ENCODE peak calls at places on chromosomes 1 and 21, in four cellular contexts. U, C, H and I are unnamed samples.

GRCh38 chr1:47779613-47780012 is 217.6 kb downstream of the TRABD2B start:
- DNase-seq in H (no peak), C (no peak), U (no peak), I (no peak)

GRCh38 chr1:44827197-44828002 is 15.7 kb downstream of the PTCH2 start:
- DNase-seq in H (peak; percentile 53), U (no peak), C (no peak), I (no peak)

GRCh38 chr1:8671313-8671917 is 146.0 kb downstream of the RERE start:
- DNase-seq in H (no peak), U (no peak), C (peak; percentile 32), I (no peak)

GRCh38 chr1:27397106-27397505 is 4.7 kb downstream of the GPR3 start:
- DNase-seq in C (no peak), U (no peak), H (no peak), I (no peak)

GRCh38 chr21:17829472-17829871 is 10.3 kb upstream of the C21orf91 start:
- DNase-seq in C (no peak), H (no peak), U (no peak), I (no peak)

GRCh38 chr1:17663646-17664045 is 91.5 kb upstream of the ACTL8 start:
- DNase-seq in U (no peak), H (no peak), C (no peak), I (no peak)

GRCh38 chr21:26684866-26685265 is 111.8 kb upstream of the CYYR1 start:
- DNase-seq in H (no peak), U (no peak), C (no peak), I (no peak)

GRCh38 chr1:38962113-38962512 is 20.5 kb upstream of the RHBDL2 start:
- DNase-seq in U (peak; percentile 59), H (no peak), C (no peak), I (no peak)

GRCh38 chr1:6506210-6507036 is 15.0 kb upstream of the PLEKHG5 start:
- DNase-seq in U (no peak), C (no peak), H (no peak), I (no peak)

GRCh38 chr1:94092210-94092613 is 28.7 kb downstream of the ABCA4 start:
- DNase-seq in U (no peak), C (no peak), H (no peak), I (no peak)

GRCh38 chr1:14140800-14141526 is 441.0 kb downstream of the PRDM2 start:
- DNase-seq in C (no peak), H (no peak), U (no peak), I (no peak)

GRCh38 chr1:51916587-51917405 is 38.3 kb upstream of the NRDC start:
- DNase-seq in H (no peak), C (no peak), U (no peak), I (no peak)

GRCh38 chr1:85612704-85613361 is 32.3 kb downstream of the CCN1 start:
- DNase-seq in H (no peak), C (no peak), U (peak; percentile 98), I (no peak)

GRCh38 chr1:230895452-230895851 is 27.1 kb upstream of the C1orf198 start:
- DNase-seq in H (no peak), U (no peak), C (no peak), I (no peak)

GRCh38 chr1:230898748-230899147 is 30.4 kb upstream of the C1orf198 start:
- DNase-seq in C (no peak), U (no peak), H (no peak), I (peak; percentile 2)

GRCh38 chr1:230898144-230898543 is 29.8 kb upstream of the C1orf198 start:
- DNase-seq in C (no peak), H (no peak), U (no peak), I (no peak)

GRCh38 chr1:230894664-230895063 is 26.3 kb upstream of the C1orf198 start:
- DNase-seq in U (no peak), H (no peak), C (no peak), I (no peak)

GRCh38 chr1:230896719-230897118 is 28.4 kb upstream of the C1orf198 start:
- DNase-seq in U (no peak), H (no peak), C (no peak), I (no peak)
- H3K27ac ChIP-seq in U (no peak overlapping the region), H (no peak overlapping the region), C (no peak overlapping the region), I (no peak overlapping the region)

GRCh38 chr1:54273092-54273836 is 73.3 kb downstream of the MRPL37 start:
- DNase-seq in H (peak; percentile 87), C (peak; percentile 56), U (no peak), I (no peak)

GRCh38 chr1:54275349-54275748 is 75.4 kb downstream of the MRPL37 start:
- DNase-seq in U (no peak), C (no peak), H (peak; percentile 72), I (no peak)

GRCh38 chr1:54274448-54274847 is 74.5 kb downstream of the MRPL37 start:
- DNase-seq in H (peak; percentile 47), U (no peak), C (no peak), I (no peak)

GRCh38 chr1:54273837-54274192 is 73.8 kb downstream of the MRPL37 start:
- DNase-seq in H (no peak), U (no peak), C (no peak), I (no peak)

GRCh38 chr1:54274881-54275280 is 74.9 kb downstream of the MRPL37 start:
- DNase-seq in C (no peak), U (no peak), H (no peak), I (no peak)
- H3K27ac ChIP-seq in C (no peak overlapping the region), U (no peak overlapping the region), H (peak overlapping the region; percentile 93), I (peak overlapping the region; percentile 97)

GRCh38 chr1:53734650-53735211 is 4.2 kb downstream of the GLIS1 start:
- DNase-seq in U (no peak), H (no peak), C (no peak), I (no peak)
- H3K27ac ChIP-seq in U (no peak overlapping the region), H (peak overlapping the region; percentile 63), C (no peak overlapping the region), I (peak overlapping the region; percentile 55)

GRCh38 chr1:19942088-19942487 is 18.7 kb upstream of the PLA2G2E start:
- DNase-seq in H (no peak), C (no peak), U (no peak), I (no peak)

GRCh38 chr1:19941121-19941520 is 17.7 kb upstream of the PLA2G2E start:
- DNase-seq in H (no peak), U (no peak), C (no peak), I (no peak)

GRCh38 chr1:19945914-19946313 is 22.5 kb upstream of the PLA2G2E start:
- DNase-seq in H (no peak), U (no peak), C (no peak), I (no peak)

GRCh38 chr1:19946331-19946751 is 22.9 kb upstream of the PLA2G2E start:
- DNase-seq in H (no peak), U (no peak), C (no peak), I (no peak)

DNA sequence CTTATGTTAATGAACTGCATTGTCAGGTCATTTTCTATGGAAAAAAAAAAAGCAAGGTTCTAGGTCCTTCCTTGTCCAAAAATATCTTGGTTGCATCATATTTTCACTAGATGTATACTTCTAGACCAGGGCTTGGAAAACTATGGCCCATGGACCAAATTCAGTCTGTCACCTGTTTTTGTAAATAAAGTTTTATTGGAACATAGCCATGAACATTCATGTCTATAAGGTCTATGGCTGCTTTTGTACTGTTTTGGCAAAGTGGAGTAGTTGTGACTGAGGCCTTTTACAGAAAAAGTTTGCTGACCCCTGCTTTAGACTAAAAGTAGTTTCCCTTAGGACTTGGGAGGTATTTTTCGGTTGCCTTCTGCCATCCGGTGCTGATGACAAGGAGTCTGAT is 19.2 kb upstream of the PLA2G2E start:
- DNase-seq in H (no peak), U (no peak), C (no peak), I (no peak)
- H3K27ac ChIP-seq in H (no peak overlapping the region), U (no peak overlapping the region), C (no peak overlapping the region), I (no peak overlapping the region)

GRCh38 chr1:36397083-36397377 is 678 bp downstream of the LSM10 start:
- DNase-seq in H (no peak), U (no peak), C (no peak), I (no peak)
- H3K27ac ChIP-seq in H (peak overlapping the region; percentile 95), U (peak overlapping the region; percentile 28), C (peak overlapping the region; percentile 58), I (peak overlapping the region; percentile 93)

DNA sequence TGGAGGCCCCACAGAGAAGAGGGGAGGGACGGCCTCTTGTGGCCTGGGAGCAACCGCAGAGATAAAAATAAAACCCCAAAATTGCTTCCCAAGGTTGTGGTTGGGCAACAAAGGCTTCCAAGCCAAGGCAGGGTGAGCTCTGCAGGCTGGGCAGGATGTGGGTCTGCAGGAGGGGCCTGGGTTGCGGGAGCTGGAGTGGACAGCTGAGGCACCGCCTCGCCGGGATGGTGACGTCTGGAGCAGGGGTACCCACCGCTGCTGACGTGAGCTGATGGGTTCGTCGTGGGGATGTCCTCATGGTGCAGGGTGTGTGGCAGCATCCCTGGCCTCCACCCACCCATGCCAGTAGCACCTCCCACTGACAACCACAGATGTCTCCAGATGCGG is 3.7 kb downstream of the AURKAIP1 start:
- DNase-seq in C (no peak), U (no peak), H (no peak), I (no peak)
- H3K27ac ChIP-seq in C (no peak overlapping the region), U (no peak overlapping the region), H (no peak overlapping the region), I (no peak overlapping the region)

GRCh38 chr1:226029568-226030225 is 30.6 kb upstream of the SDE2 start:
- DNase-seq in C (no peak), U (no peak), H (no peak), I (no peak)

GRCh38 chr1:226023735-226024134 is 24.6 kb upstream of the SDE2 start:
- DNase-seq in H (no peak), C (no peak), U (no peak), I (no peak)

GRCh38 chr1:226029093-226029496 is 30.0 kb upstream of the SDE2 start:
- DNase-seq in C (no peak), H (peak; percentile 41), U (no peak), I (no peak)

GRCh38 chr1:226026833-226027232 is 27.7 kb upstream of the SDE2 start:
- DNase-seq in H (no peak), U (no peak), C (no peak), I (no peak)

GRCh38 chr1:226027861-226028260 is 28.7 kb upstream of the SDE2 start:
- DNase-seq in U (no peak), C (no peak), H (peak; percentile 29), I (no peak)
- H3K27ac ChIP-seq in U (no peak overlapping the region), C (no peak overlapping the region), H (no peak overlapping the region), I (no peak overlapping the region)

DNA sequence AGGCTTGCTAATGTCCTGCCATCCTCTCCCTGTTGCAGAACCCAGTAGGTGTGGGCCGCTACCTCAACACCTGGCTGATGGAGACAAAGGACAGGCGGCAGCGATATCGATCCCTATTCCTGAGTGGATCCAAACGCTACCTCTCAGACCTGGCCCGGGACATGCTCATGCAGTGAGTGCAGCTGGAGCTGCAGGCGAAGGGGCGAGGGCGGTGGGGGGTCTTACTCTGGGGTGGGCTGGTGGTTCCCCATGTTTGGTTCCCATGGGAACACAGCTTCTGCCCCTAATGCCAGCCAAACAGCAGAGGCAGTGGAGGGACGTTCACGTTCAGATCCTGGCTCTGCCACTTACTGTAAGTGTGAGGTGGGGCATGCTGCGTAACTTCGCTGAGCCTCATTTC is 15.8 kb upstream of the TTC22 start:
- DNase-seq in H (peak; percentile 11), U (no peak), C (no peak), I (peak; percentile 56)
- H3K27ac ChIP-seq in H (no peak overlapping the region), U (no peak overlapping the region), C (no peak overlapping the region), I (no peak overlapping the region)